ENCODE peak calls at places on chromosomes 6 and 20, in five cellular contexts. One of them, this sample, is unnamed.

GRCh38 chr20:63534831-63535651 is 2.1 kb downstream of the PTK6 start:
- DNase-seq in pancreas: no peak
- DNase-seq in LoVo: no peak
- DNase-seq in aorta: peak; percentile 51
- DNase-seq in activated CD4-positive, alpha-beta T cell treated with anti-CD3 and anti-CD28 coated beads, Interleukin-2, amount 50 U/mL, for 1 hour: no peak
- DNase-seq in this sample: no peak

GRCh38 chr20:51497542-51498467 is 44.7 kb downstream of the NFATC2 start:
- DNase-seq in pancreas: no peak
- DNase-seq in LoVo: no peak
- DNase-seq in aorta: no peak
- DNase-seq in activated CD4-positive, alpha-beta T cell treated with anti-CD3 and anti-CD28 coated beads, Interleukin-2, amount 50 U/mL, for 1 hour: peak; percentile 42
- DNase-seq in this sample: no peak

GRCh38 chr6:84026721-84027164 is 6.8 kb upstream of the MRAP2 start:
- DNase-seq in pancreas: no peak
- DNase-seq in LoVo: peak; percentile 32
- DNase-seq in aorta: no peak
- DNase-seq in activated CD4-positive, alpha-beta T cell treated with anti-CD3 and anti-CD28 coated beads, Interleukin-2, amount 50 U/mL, for 1 hour: no peak
- DNase-seq in this sample: no peak

GRCh38 chr6:31525932-31526591 is 2.7 kb upstream of the MCCD1 start:
- DNase-seq in pancreas: no peak
- DNase-seq in LoVo: no peak
- DNase-seq in aorta: no peak
- DNase-seq in activated CD4-positive, alpha-beta T cell treated with anti-CD3 and anti-CD28 coated beads, Interleukin-2, amount 50 U/mL, for 1 hour: no peak
- DNase-seq in this sample: peak; percentile 66

GRCh38 chr20:57250607-57251343 is 15.7 kb downstream of the BMP7 start:
- DNase-seq in pancreas: no peak
- DNase-seq in LoVo: no peak
- DNase-seq in aorta: no peak
- DNase-seq in activated CD4-positive, alpha-beta T cell treated with anti-CD3 and anti-CD28 coated beads, Interleukin-2, amount 50 U/mL, for 1 hour: no peak
- DNase-seq in this sample: no peak

GRCh38 chr6:7730852-7731251 is 5.0 kb downstream of the BMP6 start:
- DNase-seq in pancreas: no peak
- DNase-seq in LoVo: no peak
- DNase-seq in aorta: no peak
- DNase-seq in activated CD4-positive, alpha-beta T cell treated with anti-CD3 and anti-CD28 coated beads, Interleukin-2, amount 50 U/mL, for 1 hour: no peak
- DNase-seq in this sample: peak; percentile 95

GRCh38 chr6:10276106-10276505 is 138.8 kb downstream of the TFAP2A start:
- DNase-seq in pancreas: no peak
- DNase-seq in LoVo: no peak
- DNase-seq in aorta: no peak
- DNase-seq in activated CD4-positive, alpha-beta T cell treated with anti-CD3 and anti-CD28 coated beads, Interleukin-2, amount 50 U/mL, for 1 hour: no peak
- DNase-seq in this sample: peak; percentile 87

GRCh38 chr6:15495375-15495901 is 167.4 kb downstream of the DTNBP1 start:
- DNase-seq in pancreas: peak; percentile 14
- DNase-seq in LoVo: no peak
- DNase-seq in aorta: no peak
- DNase-seq in activated CD4-positive, alpha-beta T cell treated with anti-CD3 and anti-CD28 coated beads, Interleukin-2, amount 50 U/mL, for 1 hour: no peak
- DNase-seq in this sample: no peak

GRCh38 chr6:28683945-28684538 is 158.4 kb downstream of the GPX5 start:
- DNase-seq in pancreas: no peak
- DNase-seq in LoVo: peak; percentile 69
- DNase-seq in aorta: no peak
- DNase-seq in activated CD4-positive, alpha-beta T cell treated with anti-CD3 and anti-CD28 coated beads, Interleukin-2, amount 50 U/mL, for 1 hour: no peak
- DNase-seq in this sample: peak; percentile 75

GRCh38 chr20:33789109-33789857 is 21.9 kb upstream of the CHMP4B start:
- DNase-seq in pancreas: peak; percentile 75
- DNase-seq in LoVo: peak; percentile 99
- DNase-seq in aorta: peak; percentile 63
- DNase-seq in activated CD4-positive, alpha-beta T cell treated with anti-CD3 and anti-CD28 coated beads, Interleukin-2, amount 50 U/mL, for 1 hour: no peak
- DNase-seq in this sample: peak; percentile 100

GRCh38 chr6:148747493-148748160 is 797 bp downstream of the UST start:
- DNase-seq in pancreas: peak; percentile 51
- DNase-seq in LoVo: peak; percentile 56
- DNase-seq in aorta: peak; percentile 71
- DNase-seq in activated CD4-positive, alpha-beta T cell treated with anti-CD3 and anti-CD28 coated beads, Interleukin-2, amount 50 U/mL, for 1 hour: peak; percentile 61
- DNase-seq in this sample: peak; percentile 55

GRCh38 chr6:22717906-22718305 is 148.5 kb downstream of the HDGFL1 start:
- DNase-seq in pancreas: peak; percentile 47
- DNase-seq in LoVo: no peak
- DNase-seq in aorta: no peak
- DNase-seq in activated CD4-positive, alpha-beta T cell treated with anti-CD3 and anti-CD28 coated beads, Interleukin-2, amount 50 U/mL, for 1 hour: peak; percentile 2
- DNase-seq in this sample: no peak

GRCh38 chr6:141464490-141464889 is 668.2 kb upstream of the GJE1 start:
- DNase-seq in pancreas: no peak
- DNase-seq in LoVo: no peak
- DNase-seq in aorta: no peak
- DNase-seq in activated CD4-positive, alpha-beta T cell treated with anti-CD3 and anti-CD28 coated beads, Interleukin-2, amount 50 U/mL, for 1 hour: no peak
- DNase-seq in this sample: peak; percentile 25

GRCh38 chr6:5516036-5516435 is 254.7 kb downstream of the FARS2 start:
- DNase-seq in pancreas: no peak
- DNase-seq in LoVo: no peak
- DNase-seq in aorta: no peak
- DNase-seq in activated CD4-positive, alpha-beta T cell treated with anti-CD3 and anti-CD28 coated beads, Interleukin-2, amount 50 U/mL, for 1 hour: no peak
- DNase-seq in this sample: no peak

GRCh38 chr6:82963527-82963926 is 102.1 kb downstream of the UBE3D start:
- DNase-seq in pancreas: no peak
- DNase-seq in LoVo: peak; percentile 58
- DNase-seq in aorta: no peak
- DNase-seq in activated CD4-positive, alpha-beta T cell treated with anti-CD3 and anti-CD28 coated beads, Interleukin-2, amount 50 U/mL, for 1 hour: no peak
- DNase-seq in this sample: no peak

GRCh38 chr6:8149350-8149749 is 47.0 kb upstream of the EEF1E1 start:
- DNase-seq in pancreas: no peak
- DNase-seq in LoVo: no peak
- DNase-seq in aorta: no peak
- DNase-seq in activated CD4-positive, alpha-beta T cell treated with anti-CD3 and anti-CD28 coated beads, Interleukin-2, amount 50 U/mL, for 1 hour: no peak
- DNase-seq in this sample: no peak

GRCh38 chr20:550611-551010 is 7.0 kb upstream of the CSNK2A1 start:
- DNase-seq in pancreas: no peak
- DNase-seq in LoVo: no peak
- DNase-seq in aorta: no peak
- DNase-seq in activated CD4-positive, alpha-beta T cell treated with anti-CD3 and anti-CD28 coated beads, Interleukin-2, amount 50 U/mL, for 1 hour: no peak
- DNase-seq in this sample: no peak

GRCh38 chr6:119742188-119742803 is 392.7 kb upstream of the MAN1A1 start:
- DNase-seq in pancreas: peak; percentile 56
- DNase-seq in LoVo: peak; percentile 43
- DNase-seq in aorta: peak; percentile 58
- DNase-seq in activated CD4-positive, alpha-beta T cell treated with anti-CD3 and anti-CD28 coated beads, Interleukin-2, amount 50 U/mL, for 1 hour: peak; percentile 38
- DNase-seq in this sample: peak; percentile 56

GRCh38 chr6:139879823-139880356 is 505.4 kb upstream of the CITED2 start:
- DNase-seq in pancreas: no peak
- DNase-seq in LoVo: no peak
- DNase-seq in aorta: no peak
- DNase-seq in activated CD4-positive, alpha-beta T cell treated with anti-CD3 and anti-CD28 coated beads, Interleukin-2, amount 50 U/mL, for 1 hour: no peak
- DNase-seq in this sample: no peak

GRCh38 chr6:44203955-44204354 is 12.8 kb upstream of the MYMX start:
- DNase-seq in pancreas: no peak
- DNase-seq in LoVo: peak; percentile 67
- DNase-seq in aorta: no peak
- DNase-seq in activated CD4-positive, alpha-beta T cell treated with anti-CD3 and anti-CD28 coated beads, Interleukin-2, amount 50 U/mL, for 1 hour: no peak
- DNase-seq in this sample: no peak

GRCh38 chr20:4469910-4470309 is 251.8 kb upstream of the PRND start:
- DNase-seq in pancreas: no peak
- DNase-seq in LoVo: no peak
- DNase-seq in aorta: no peak
- DNase-seq in activated CD4-positive, alpha-beta T cell treated with anti-CD3 and anti-CD28 coated beads, Interleukin-2, amount 50 U/mL, for 1 hour: no peak
- DNase-seq in this sample: no peak

GRCh38 chr6:140041571-140042332 is 667.3 kb upstream of the CITED2 start:
- DNase-seq in pancreas: no peak
- DNase-seq in LoVo: no peak
- DNase-seq in aorta: no peak
- DNase-seq in activated CD4-positive, alpha-beta T cell treated with anti-CD3 and anti-CD28 coated beads, Interleukin-2, amount 50 U/mL, for 1 hour: no peak
- DNase-seq in this sample: no peak

GRCh38 chr6:170106906-170107525 is 183.9 kb downstream of the DLL1 start:
- DNase-seq in pancreas: no peak
- DNase-seq in LoVo: no peak
- DNase-seq in aorta: no peak
- DNase-seq in activated CD4-positive, alpha-beta T cell treated with anti-CD3 and anti-CD28 coated beads, Interleukin-2, amount 50 U/mL, for 1 hour: no peak
- DNase-seq in this sample: no peak

GRCh38 chr6:76681781-76682180 is 609.3 kb upstream of the IMPG1 start:
- DNase-seq in pancreas: no peak
- DNase-seq in LoVo: no peak
- DNase-seq in aorta: no peak
- DNase-seq in activated CD4-positive, alpha-beta T cell treated with anti-CD3 and anti-CD28 coated beads, Interleukin-2, amount 50 U/mL, for 1 hour: no peak
- DNase-seq in this sample: no peak

GRCh38 chr6:155328539-155329459 is 14.5 kb upstream of the TFB1M start:
- DNase-seq in pancreas: peak; percentile 89
- DNase-seq in LoVo: no peak
- DNase-seq in aorta: no peak
- DNase-seq in activated CD4-positive, alpha-beta T cell treated with anti-CD3 and anti-CD28 coated beads, Interleukin-2, amount 50 U/mL, for 1 hour: no peak
- DNase-seq in this sample: no peak

GRCh38 chr20:1509237-1509636 is 18.0 kb upstream of the SIRPB2 start:
- DNase-seq in pancreas: no peak
- DNase-seq in LoVo: no peak
- DNase-seq in aorta: no peak
- DNase-seq in activated CD4-positive, alpha-beta T cell treated with anti-CD3 and anti-CD28 coated beads, Interleukin-2, amount 50 U/mL, for 1 hour: peak; percentile 33
- DNase-seq in this sample: peak; percentile 52

GRCh38 chr6:11343963-11344714 is 111.7 kb upstream of the NEDD9 start:
- DNase-seq in pancreas: no peak
- DNase-seq in LoVo: peak; percentile 88
- DNase-seq in aorta: no peak
- DNase-seq in activated CD4-positive, alpha-beta T cell treated with anti-CD3 and anti-CD28 coated beads, Interleukin-2, amount 50 U/mL, for 1 hour: no peak
- DNase-seq in this sample: no peak

GRCh38 chr6:107973594-107973993 is 15.6 kb upstream of the SEC63 start:
- DNase-seq in pancreas: no peak
- DNase-seq in LoVo: no peak
- DNase-seq in aorta: no peak
- DNase-seq in activated CD4-positive, alpha-beta T cell treated with anti-CD3 and anti-CD28 coated beads, Interleukin-2, amount 50 U/mL, for 1 hour: no peak
- DNase-seq in this sample: no peak

GRCh38 chr6:4778086-4778485 is 1.9 kb downstream of the CDYL start:
- DNase-seq in pancreas: no peak
- DNase-seq in LoVo: no peak
- DNase-seq in aorta: no peak
- DNase-seq in activated CD4-positive, alpha-beta T cell treated with anti-CD3 and anti-CD28 coated beads, Interleukin-2, amount 50 U/mL, for 1 hour: no peak
- DNase-seq in this sample: peak; percentile 55

GRCh38 chr6:6315660-6316059 is 4.8 kb downstream of the F13A1 start:
- DNase-seq in pancreas: no peak
- DNase-seq in LoVo: peak; percentile 37
- DNase-seq in aorta: no peak
- DNase-seq in activated CD4-positive, alpha-beta T cell treated with anti-CD3 and anti-CD28 coated beads, Interleukin-2, amount 50 U/mL, for 1 hour: peak; percentile 4
- DNase-seq in this sample: peak; percentile 34

GRCh38 chr20:43925786-43926185 is 11.1 kb downstream of the TOX2 start:
- DNase-seq in pancreas: no peak
- DNase-seq in LoVo: no peak
- DNase-seq in aorta: peak; percentile 72
- DNase-seq in activated CD4-positive, alpha-beta T cell treated with anti-CD3 and anti-CD28 coated beads, Interleukin-2, amount 50 U/mL, for 1 hour: peak; percentile 27
- DNase-seq in this sample: peak; percentile 70

GRCh38 chr6:119333707-119334295 is 15.8 kb downstream of the MAN1A1 start:
- DNase-seq in pancreas: no peak
- DNase-seq in LoVo: peak; percentile 36
- DNase-seq in aorta: no peak
- DNase-seq in activated CD4-positive, alpha-beta T cell treated with anti-CD3 and anti-CD28 coated beads, Interleukin-2, amount 50 U/mL, for 1 hour: no peak
- DNase-seq in this sample: peak; percentile 35

GRCh38 chr20:23048283-23049200 is 930 bp downstream of the THBD start:
- DNase-seq in pancreas: peak; percentile 41
- DNase-seq in LoVo: no peak
- DNase-seq in aorta: peak; percentile 88
- DNase-seq in activated CD4-positive, alpha-beta T cell treated with anti-CD3 and anti-CD28 coated beads, Interleukin-2, amount 50 U/mL, for 1 hour: no peak
- DNase-seq in this sample: peak; percentile 14